ENCODE peak calls at places on chromosomes 2 and 18, in ten cellular contexts. One of them, this sample, is unnamed.

GRCh38 chr2:73020657-73021370 is 50.7 kb downstream of the SFXN5 start:
- DNase-seq in cardiac fibroblast: peak; percentile 70
- DNase-seq in fibroblast of lung: peak; percentile 76
- DNase-seq in HCT116: no peak
- DNase-seq in GM12864: no peak
- DNase-seq in PC-9: no peak
- DNase-seq in right lobe of liver: no peak
- DNase-seq in mucosa of descending colon: no peak
- DNase-seq in cardiac muscle cell: no peak
- DNase-seq in epithelial cell of esophagus: peak; percentile 12
- DNase-seq in this sample: no peak

GRCh38 chr2:127611076-127611925 is 34.7 kb upstream of the GPR17 start:
- DNase-seq in cardiac fibroblast: no peak
- DNase-seq in fibroblast of lung: no peak
- DNase-seq in HCT116: no peak
- DNase-seq in GM12864: no peak
- DNase-seq in PC-9: no peak
- DNase-seq in right lobe of liver: no peak
- DNase-seq in mucosa of descending colon: peak; percentile 6
- DNase-seq in cardiac muscle cell: no peak
- DNase-seq in epithelial cell of esophagus: no peak
- DNase-seq in this sample: no peak

GRCh38 chr2:74715071-74715791 is 61.2 kb downstream of the SEMA4F start:
- DNase-seq in cardiac fibroblast: peak; percentile 89
- DNase-seq in fibroblast of lung: peak; percentile 64
- DNase-seq in HCT116: peak; percentile 64
- DNase-seq in GM12864: no peak
- DNase-seq in PC-9: peak; percentile 80
- DNase-seq in right lobe of liver: peak; percentile 82
- DNase-seq in mucosa of descending colon: peak; percentile 92
- DNase-seq in cardiac muscle cell: peak; percentile 85
- DNase-seq in epithelial cell of esophagus: peak; percentile 81
- DNase-seq in this sample: peak; percentile 80

GRCh38 chr2:101820519-101820918 is 123.0 kb downstream of the MAP4K4 start:
- DNase-seq in cardiac fibroblast: peak; percentile 67
- DNase-seq in fibroblast of lung: peak; percentile 88
- DNase-seq in HCT116: no peak
- DNase-seq in GM12864: no peak
- DNase-seq in PC-9: no peak
- DNase-seq in right lobe of liver: no peak
- DNase-seq in mucosa of descending colon: no peak
- DNase-seq in cardiac muscle cell: peak; percentile 72
- DNase-seq in epithelial cell of esophagus: peak; percentile 99
- DNase-seq in this sample: no peak

GRCh38 chr2:23947350-23947749 is 7.1 kb downstream of the UBXN2A start:
- DNase-seq in cardiac fibroblast: no peak
- DNase-seq in fibroblast of lung: no peak
- DNase-seq in HCT116: no peak
- DNase-seq in GM12864: no peak
- DNase-seq in PC-9: no peak
- DNase-seq in right lobe of liver: no peak
- DNase-seq in mucosa of descending colon: no peak
- DNase-seq in cardiac muscle cell: no peak
- DNase-seq in epithelial cell of esophagus: no peak
- DNase-seq in this sample: no peak

GRCh38 chr2:127516031-127516430 is 10.3 kb downstream of the IWS1 start:
- DNase-seq in cardiac fibroblast: peak; percentile 87
- DNase-seq in fibroblast of lung: peak; percentile 98
- DNase-seq in HCT116: no peak
- DNase-seq in GM12864: no peak
- DNase-seq in PC-9: no peak
- DNase-seq in right lobe of liver: no peak
- DNase-seq in mucosa of descending colon: peak; percentile 56
- DNase-seq in cardiac muscle cell: no peak
- DNase-seq in epithelial cell of esophagus: no peak
- DNase-seq in this sample: no peak

GRCh38 chr18:56962322-56962721 is 184.6 kb upstream of the BOD1L2 start:
- DNase-seq in cardiac fibroblast: no peak
- DNase-seq in fibroblast of lung: no peak
- DNase-seq in HCT116: no peak
- DNase-seq in GM12864: no peak
- DNase-seq in PC-9: no peak
- DNase-seq in right lobe of liver: no peak
- DNase-seq in mucosa of descending colon: no peak
- DNase-seq in cardiac muscle cell: no peak
- DNase-seq in epithelial cell of esophagus: no peak
- DNase-seq in this sample: no peak

GRCh38 chr2:105455488-105455991 is 56.7 kb upstream of the FHL2 start:
- DNase-seq in cardiac fibroblast: peak; percentile 88
- DNase-seq in fibroblast of lung: peak; percentile 98
- DNase-seq in HCT116: peak; percentile 95
- DNase-seq in GM12864: no peak
- DNase-seq in PC-9: peak; percentile 88
- DNase-seq in right lobe of liver: peak; percentile 68
- DNase-seq in mucosa of descending colon: no peak
- DNase-seq in cardiac muscle cell: no peak
- DNase-seq in epithelial cell of esophagus: peak; percentile 96
- DNase-seq in this sample: no peak

GRCh38 chr2:86492057-86492456 is 50.9 kb downstream of the KDM3A start:
- DNase-seq in cardiac fibroblast: no peak
- DNase-seq in fibroblast of lung: peak; percentile 60
- DNase-seq in HCT116: no peak
- DNase-seq in GM12864: no peak
- DNase-seq in PC-9: no peak
- DNase-seq in right lobe of liver: no peak
- DNase-seq in mucosa of descending colon: no peak
- DNase-seq in cardiac muscle cell: no peak
- DNase-seq in epithelial cell of esophagus: no peak
- DNase-seq in this sample: no peak

GRCh38 chr2:70083344-70084156 is 3.7 kb upstream of the PCBP1 start:
- DNase-seq in cardiac fibroblast: no peak
- DNase-seq in fibroblast of lung: peak; percentile 77
- DNase-seq in HCT116: peak; percentile 83
- DNase-seq in GM12864: no peak
- DNase-seq in PC-9: peak; percentile 29
- DNase-seq in right lobe of liver: peak; percentile 45
- DNase-seq in mucosa of descending colon: peak; percentile 56
- DNase-seq in cardiac muscle cell: no peak
- DNase-seq in epithelial cell of esophagus: peak; percentile 96
- DNase-seq in this sample: peak; percentile 83

GRCh38 chr2:70086838-70087702 is at the start of gene PCBP1:
- DNase-seq in cardiac fibroblast: peak; percentile 98
- DNase-seq in fibroblast of lung: peak; percentile 93
- DNase-seq in HCT116: peak; percentile 90
- DNase-seq in GM12864: peak; percentile 92
- DNase-seq in PC-9: peak; percentile 90
- DNase-seq in right lobe of liver: peak; percentile 96
- DNase-seq in mucosa of descending colon: peak; percentile 97
- DNase-seq in cardiac muscle cell: peak; percentile 96
- DNase-seq in epithelial cell of esophagus: peak; percentile 92
- DNase-seq in this sample: peak; percentile 98

GRCh38 chr2:70085711-70086277 is 1.5 kb upstream of the PCBP1 start:
- DNase-seq in cardiac fibroblast: no peak
- DNase-seq in fibroblast of lung: no peak
- DNase-seq in HCT116: no peak
- DNase-seq in GM12864: no peak
- DNase-seq in PC-9: no peak
- DNase-seq in right lobe of liver: peak; percentile 32
- DNase-seq in mucosa of descending colon: no peak
- DNase-seq in cardiac muscle cell: no peak
- DNase-seq in epithelial cell of esophagus: no peak
- DNase-seq in this sample: peak; percentile 38

GRCh38 chr2:70086278-70086837 is 919 bp upstream of the PCBP1 start:
- DNase-seq in cardiac fibroblast: peak; percentile 89
- DNase-seq in fibroblast of lung: peak; percentile 83
- DNase-seq in HCT116: peak; percentile 61
- DNase-seq in GM12864: peak; percentile 87
- DNase-seq in PC-9: no peak
- DNase-seq in right lobe of liver: peak; percentile 79
- DNase-seq in mucosa of descending colon: peak; percentile 76
- DNase-seq in cardiac muscle cell: peak; percentile 62
- DNase-seq in epithelial cell of esophagus: peak; percentile 88
- DNase-seq in this sample: peak; percentile 92

GRCh38 chr2:70084973-70085710 is 2.1 kb upstream of the PCBP1 start:
- DNase-seq in cardiac fibroblast: no peak
- DNase-seq in fibroblast of lung: no peak
- DNase-seq in HCT116: peak; percentile 65
- DNase-seq in GM12864: no peak
- DNase-seq in PC-9: peak; percentile 63
- DNase-seq in right lobe of liver: peak; percentile 82
- DNase-seq in mucosa of descending colon: peak; percentile 68
- DNase-seq in cardiac muscle cell: no peak
- DNase-seq in epithelial cell of esophagus: peak; percentile 87
- DNase-seq in this sample: peak; percentile 89
- H3K4me3 ChIP-seq in cardiac fibroblast: no peak overlapping the region
- H3K4me3 ChIP-seq in fibroblast of lung: no peak overlapping the region
- H3K4me3 ChIP-seq in HCT116: peak overlapping the region; percentile 89
- H3K4me3 ChIP-seq in GM12864: peak overlapping the region; percentile 78
- H3K4me3 ChIP-seq in PC-9: peak overlapping the region; percentile 77
- H3K4me3 ChIP-seq in right lobe of liver: peak overlapping the region; percentile 81
- H3K4me3 ChIP-seq in mucosa of descending colon: no peak overlapping the region
- H3K4me3 ChIP-seq in cardiac muscle cell: peak overlapping the region; percentile 63
- H3K4me3 ChIP-seq in epithelial cell of esophagus: no peak overlapping the region
- H3K4me3 ChIP-seq in this sample: peak overlapping the region; percentile 86

GRCh38 chr18:62324917-62325805 is at the start of gene TNFRSF11A:
- DNase-seq in cardiac fibroblast: peak; percentile 12
- DNase-seq in fibroblast of lung: no peak
- DNase-seq in HCT116: no peak
- DNase-seq in GM12864: no peak
- DNase-seq in PC-9: peak; percentile 60
- DNase-seq in right lobe of liver: peak; percentile 64
- DNase-seq in mucosa of descending colon: peak; percentile 90
- DNase-seq in cardiac muscle cell: peak; percentile 78
- DNase-seq in epithelial cell of esophagus: peak; percentile 60
- DNase-seq in this sample: peak; percentile 66
- TF ChIP-seq CTCF in cardiac fibroblast: no peak
- TF ChIP-seq CTCF in fibroblast of lung: no peak
- TF ChIP-seq CTCF in HCT116: peak; percentile 39
- TF ChIP-seq CTCF in GM12864: peak; percentile 46
- TF ChIP-seq CTCF in PC-9: peak; percentile 62
- TF ChIP-seq CTCF in right lobe of liver: no peak
- TF ChIP-seq CTCF in mucosa of descending colon: peak; percentile 53
- TF ChIP-seq CTCF in cardiac muscle cell: peak; percentile 18
- TF ChIP-seq CTCF in epithelial cell of esophagus: peak; percentile 10
- TF ChIP-seq CTCF in this sample: peak; percentile 61

DNA sequence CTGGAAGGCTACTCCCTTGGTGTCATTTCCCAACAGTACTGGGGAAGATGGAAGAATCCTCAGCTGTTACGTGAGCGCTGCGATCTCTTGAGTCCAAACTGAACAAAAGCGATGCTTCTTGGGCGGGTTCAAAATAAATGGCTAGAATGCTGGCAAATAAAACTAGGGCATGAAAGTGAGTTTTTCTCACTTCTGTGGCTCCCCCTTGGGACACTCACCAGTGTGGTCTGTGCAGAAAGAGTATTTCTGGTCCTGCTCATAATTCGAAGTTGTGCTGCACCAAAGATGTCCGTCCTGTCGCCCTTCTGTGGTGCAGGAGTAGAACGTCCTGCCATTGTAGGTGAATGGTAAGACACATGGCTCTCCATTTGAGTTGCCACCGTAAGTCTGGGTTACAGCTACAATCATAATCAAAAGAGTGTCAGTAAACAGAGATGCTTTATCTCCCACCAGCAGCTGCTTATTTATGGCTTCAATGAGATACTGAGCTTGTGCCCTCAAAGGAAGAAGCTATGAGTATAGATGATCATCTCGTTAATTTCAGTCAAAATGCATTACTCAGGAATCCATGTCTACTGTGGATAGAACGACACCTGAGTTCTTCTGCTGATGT is 11.8 kb downstream of the FN1 start:
- DNase-seq in cardiac fibroblast: peak; percentile 61
- DNase-seq in fibroblast of lung: peak; percentile 42
- DNase-seq in HCT116: no peak
- DNase-seq in GM12864: no peak
- DNase-seq in PC-9: no peak
- DNase-seq in right lobe of liver: no peak
- DNase-seq in mucosa of descending colon: no peak
- DNase-seq in cardiac muscle cell: no peak
- DNase-seq in epithelial cell of esophagus: no peak
- DNase-seq in this sample: no peak
- H3K4me3 ChIP-seq in cardiac fibroblast: peak overlapping the region; percentile 32
- H3K4me3 ChIP-seq in fibroblast of lung: peak overlapping the region; percentile 17
- H3K4me3 ChIP-seq in HCT116: no peak overlapping the region
- H3K4me3 ChIP-seq in GM12864: no peak overlapping the region
- H3K4me3 ChIP-seq in PC-9: no peak overlapping the region
- H3K4me3 ChIP-seq in right lobe of liver: no peak overlapping the region
- H3K4me3 ChIP-seq in mucosa of descending colon: no peak overlapping the region
- H3K4me3 ChIP-seq in cardiac muscle cell: no peak overlapping the region
- H3K4me3 ChIP-seq in epithelial cell of esophagus: no peak overlapping the region
- H3K4me3 ChIP-seq in this sample: no peak overlapping the region

GRCh38 chr2:182049783-182050182 is 64.1 kb downstream of the PPP1R1C start:
- DNase-seq in cardiac fibroblast: peak; percentile 35
- DNase-seq in fibroblast of lung: no peak
- DNase-seq in HCT116: no peak
- DNase-seq in GM12864: no peak
- DNase-seq in PC-9: no peak
- DNase-seq in right lobe of liver: no peak
- DNase-seq in mucosa of descending colon: no peak
- DNase-seq in cardiac muscle cell: no peak
- DNase-seq in epithelial cell of esophagus: no peak
- DNase-seq in this sample: no peak

GRCh38 chr2:182048088-182048487 is 62.4 kb downstream of the PPP1R1C start:
- DNase-seq in cardiac fibroblast: no peak
- DNase-seq in fibroblast of lung: no peak
- DNase-seq in HCT116: no peak
- DNase-seq in GM12864: peak; percentile 5
- DNase-seq in PC-9: no peak
- DNase-seq in right lobe of liver: no peak
- DNase-seq in mucosa of descending colon: no peak
- DNase-seq in cardiac muscle cell: no peak
- DNase-seq in epithelial cell of esophagus: no peak
- DNase-seq in this sample: peak; percentile 12

GRCh38 chr2:182049330-182049729 is 63.7 kb downstream of the PPP1R1C start:
- DNase-seq in cardiac fibroblast: no peak
- DNase-seq in fibroblast of lung: no peak
- DNase-seq in HCT116: no peak
- DNase-seq in GM12864: no peak
- DNase-seq in PC-9: no peak
- DNase-seq in right lobe of liver: no peak
- DNase-seq in mucosa of descending colon: no peak
- DNase-seq in cardiac muscle cell: no peak
- DNase-seq in epithelial cell of esophagus: no peak
- DNase-seq in this sample: no peak

GRCh38 chr2:182048621-182049020 is 63.0 kb downstream of the PPP1R1C start:
- DNase-seq in cardiac fibroblast: no peak
- DNase-seq in fibroblast of lung: no peak
- DNase-seq in HCT116: no peak
- DNase-seq in GM12864: no peak
- DNase-seq in PC-9: no peak
- DNase-seq in right lobe of liver: no peak
- DNase-seq in mucosa of descending colon: no peak
- DNase-seq in cardiac muscle cell: no peak
- DNase-seq in epithelial cell of esophagus: no peak
- DNase-seq in this sample: no peak

DNA sequence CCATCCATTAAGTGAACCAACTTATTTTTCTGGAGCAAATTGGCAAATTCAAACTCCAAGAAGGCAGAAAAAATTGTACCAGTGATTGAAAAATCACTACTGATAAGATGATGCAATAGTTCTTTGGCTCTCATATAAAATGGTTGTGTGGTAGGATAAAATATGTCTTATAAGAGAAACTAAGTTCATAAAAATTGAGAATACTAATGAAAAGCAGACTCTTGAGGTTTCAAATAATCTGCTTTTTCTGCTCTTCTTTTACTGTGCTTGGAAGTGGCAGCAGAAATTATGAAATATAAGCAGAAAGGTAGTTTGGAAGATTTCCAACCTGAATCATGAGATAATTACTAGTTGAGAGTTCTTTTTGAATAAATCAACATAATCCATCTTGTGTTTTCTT is 61.9 kb downstream of the PPP1R1C start:
- DNase-seq in cardiac fibroblast: peak; percentile 23
- DNase-seq in fibroblast of lung: no peak
- DNase-seq in HCT116: no peak
- DNase-seq in GM12864: no peak
- DNase-seq in PC-9: no peak
- DNase-seq in right lobe of liver: no peak
- DNase-seq in mucosa of descending colon: no peak
- DNase-seq in cardiac muscle cell: no peak
- DNase-seq in epithelial cell of esophagus: peak; percentile 22
- DNase-seq in this sample: no peak
- TF ChIP-seq CTCF in cardiac fibroblast: no peak
- TF ChIP-seq CTCF in fibroblast of lung: no peak
- TF ChIP-seq CTCF in HCT116: no peak
- TF ChIP-seq CTCF in GM12864: no peak
- TF ChIP-seq CTCF in PC-9: no peak
- TF ChIP-seq CTCF in right lobe of liver: no peak
- TF ChIP-seq CTCF in mucosa of descending colon: no peak
- TF ChIP-seq CTCF in cardiac muscle cell: no peak
- TF ChIP-seq CTCF in epithelial cell of esophagus: no peak
- TF ChIP-seq CTCF in this sample: no peak

This sample was measured in GM12865.